ENCODE peak calls at places on chromosomes 16 and 17, in nine cellular contexts. One of them, this sample, is unnamed.

GRCh38 chr17:53106886-53107285 is 715.8 kb upstream of the KIF2B start:
- DNase-seq in activated CD8-positive, alpha-beta T cell treated with anti-CD3 and anti-CD28 coated beads for 36 hours: no peak
- DNase-seq in body of pancreas: no peak
- DNase-seq in GM13976: no peak
- DNase-seq in CD8-positive, alpha-beta T cell: no peak
- DNase-seq in AG09309: no peak
- DNase-seq in RWPE1: no peak
- DNase-seq in OCI-LY7: no peak
- DNase-seq in choroid plexus epithelial cell: no peak
- DNase-seq in this sample: no peak

GRCh38 chr17:72974605-72975232 is 117.8 kb downstream of the SLC39A11 start:
- DNase-seq in RWPE1: no peak
- DNase-seq in activated CD8-positive, alpha-beta T cell treated with anti-CD3 and anti-CD28 coated beads for 36 hours: no peak
- DNase-seq in choroid plexus epithelial cell: peak
- DNase-seq in CD8-positive, alpha-beta T cell: no peak
- DNase-seq in OCI-LY7: no peak
- DNase-seq in AG09309: no peak
- DNase-seq in GM13976: no peak
- DNase-seq in body of pancreas: no peak
- DNase-seq in this sample: no peak

GRCh38 chr16:3618782-3619166 is 7.4 kb upstream of the SLX4 start:
- DNase-seq in choroid plexus epithelial cell: no peak
- DNase-seq in AG09309: no peak
- DNase-seq in OCI-LY7: no peak
- DNase-seq in RWPE1: peak
- DNase-seq in activated CD8-positive, alpha-beta T cell treated with anti-CD3 and anti-CD28 coated beads for 36 hours: no peak
- DNase-seq in GM13976: no peak
- DNase-seq in CD8-positive, alpha-beta T cell: no peak
- DNase-seq in body of pancreas: no peak
- DNase-seq in this sample: no peak

GRCh38 chr17:229130-229944 is 47.9 kb upstream of the DOC2B start:
- DNase-seq in body of pancreas: no peak
- DNase-seq in AG09309: no peak
- DNase-seq in choroid plexus epithelial cell: peak
- DNase-seq in RWPE1: no peak
- DNase-seq in OCI-LY7: no peak
- DNase-seq in activated CD8-positive, alpha-beta T cell treated with anti-CD3 and anti-CD28 coated beads for 36 hours: no peak
- DNase-seq in GM13976: no peak
- DNase-seq in CD8-positive, alpha-beta T cell: no peak
- DNase-seq in this sample: no peak

GRCh38 chr17:17140590-17140980 is 65.5 kb downstream of the PLD6 start:
- DNase-seq in body of pancreas: no peak
- DNase-seq in activated CD8-positive, alpha-beta T cell treated with anti-CD3 and anti-CD28 coated beads for 36 hours: no peak
- DNase-seq in RWPE1: peak
- DNase-seq in GM13976: no peak
- DNase-seq in CD8-positive, alpha-beta T cell: no peak
- DNase-seq in choroid plexus epithelial cell: peak
- DNase-seq in OCI-LY7: no peak
- DNase-seq in AG09309: no peak
- DNase-seq in this sample: no peak

GRCh38 chr17:79865351-79866210 is 26.3 kb upstream of the CBX4 start:
- DNase-seq in AG09309: no peak
- DNase-seq in RWPE1: no peak
- DNase-seq in activated CD8-positive, alpha-beta T cell treated with anti-CD3 and anti-CD28 coated beads for 36 hours: no peak
- DNase-seq in OCI-LY7: no peak
- DNase-seq in CD8-positive, alpha-beta T cell: no peak
- DNase-seq in body of pancreas: no peak
- DNase-seq in choroid plexus epithelial cell: no peak
- DNase-seq in GM13976: no peak
- DNase-seq in this sample: no peak

GRCh38 chr17:19656336-19656735 is 7.8 kb downstream of the ALDH3A2 start:
- DNase-seq in OCI-LY7: no peak
- DNase-seq in activated CD8-positive, alpha-beta T cell treated with anti-CD3 and anti-CD28 coated beads for 36 hours: no peak
- DNase-seq in AG09309: no peak
- DNase-seq in choroid plexus epithelial cell: no peak
- DNase-seq in body of pancreas: no peak
- DNase-seq in CD8-positive, alpha-beta T cell: no peak
- DNase-seq in RWPE1: no peak
- DNase-seq in GM13976: no peak
- DNase-seq in this sample: no peak

GRCh38 chr17:1239210-1239609 is 31.0 kb upstream of the BHLHA9 start:
- DNase-seq in RWPE1: no peak
- DNase-seq in CD8-positive, alpha-beta T cell: no peak
- DNase-seq in OCI-LY7: no peak
- DNase-seq in choroid plexus epithelial cell: peak
- DNase-seq in body of pancreas: no peak
- DNase-seq in AG09309: peak
- DNase-seq in activated CD8-positive, alpha-beta T cell treated with anti-CD3 and anti-CD28 coated beads for 36 hours: no peak
- DNase-seq in GM13976: no peak
- DNase-seq in this sample: no peak

GRCh38 chr16:17416461-17417221 is 54.1 kb downstream of the XYLT1 start:
- DNase-seq in GM13976: peak
- DNase-seq in body of pancreas: peak
- DNase-seq in RWPE1: no peak
- DNase-seq in OCI-LY7: peak
- DNase-seq in choroid plexus epithelial cell: peak
- DNase-seq in activated CD8-positive, alpha-beta T cell treated with anti-CD3 and anti-CD28 coated beads for 36 hours: peak
- DNase-seq in CD8-positive, alpha-beta T cell: peak
- DNase-seq in AG09309: no peak
- DNase-seq in this sample: no peak

GRCh38 chr17:44906010-44906646 is 6.9 kb upstream of the EFTUD2 start:
- DNase-seq in choroid plexus epithelial cell: peak
- DNase-seq in body of pancreas: no peak
- DNase-seq in OCI-LY7: no peak
- DNase-seq in RWPE1: peak
- DNase-seq in activated CD8-positive, alpha-beta T cell treated with anti-CD3 and anti-CD28 coated beads for 36 hours: no peak
- DNase-seq in CD8-positive, alpha-beta T cell: no peak
- DNase-seq in AG09309: peak
- DNase-seq in GM13976: no peak
- DNase-seq in this sample: no peak

GRCh38 chr17:7818026-7818425 is 16.0 kb upstream of the KDM6B start:
- DNase-seq in choroid plexus epithelial cell: no peak
- DNase-seq in OCI-LY7: no peak
- DNase-seq in body of pancreas: no peak
- DNase-seq in GM13976: no peak
- DNase-seq in activated CD8-positive, alpha-beta T cell treated with anti-CD3 and anti-CD28 coated beads for 36 hours: no peak
- DNase-seq in RWPE1: no peak
- DNase-seq in AG09309: no peak
- DNase-seq in CD8-positive, alpha-beta T cell: no peak
- DNase-seq in this sample: no peak

GRCh38 chr16:26987631-26988030 is 79.1 kb upstream of the C16orf82 start:
- DNase-seq in OCI-LY7: no peak
- DNase-seq in AG09309: no peak
- DNase-seq in CD8-positive, alpha-beta T cell: no peak
- DNase-seq in activated CD8-positive, alpha-beta T cell treated with anti-CD3 and anti-CD28 coated beads for 36 hours: no peak
- DNase-seq in body of pancreas: no peak
- DNase-seq in GM13976: no peak
- DNase-seq in choroid plexus epithelial cell: peak
- DNase-seq in RWPE1: no peak
- DNase-seq in this sample: no peak

GRCh38 chr16:58638148-58639036 is 8.8 kb upstream of the CNOT1 start:
- DNase-seq in choroid plexus epithelial cell: peak
- DNase-seq in RWPE1: peak
- DNase-seq in body of pancreas: peak
- DNase-seq in GM13976: no peak
- DNase-seq in OCI-LY7: no peak
- DNase-seq in CD8-positive, alpha-beta T cell: no peak
- DNase-seq in AG09309: peak
- DNase-seq in activated CD8-positive, alpha-beta T cell treated with anti-CD3 and anti-CD28 coated beads for 36 hours: no peak
- DNase-seq in this sample: no peak

GRCh38 chr17:39150104-39150634 is 1.3 kb downstream of the PLXDC1 start:
- DNase-seq in CD8-positive, alpha-beta T cell: no peak
- DNase-seq in activated CD8-positive, alpha-beta T cell treated with anti-CD3 and anti-CD28 coated beads for 36 hours: no peak
- DNase-seq in RWPE1: no peak
- DNase-seq in choroid plexus epithelial cell: no peak
- DNase-seq in GM13976: no peak
- DNase-seq in body of pancreas: no peak
- DNase-seq in OCI-LY7: no peak
- DNase-seq in AG09309: no peak
- DNase-seq in this sample: no peak
- TF ChIP-seq CTCF in CD8-positive, alpha-beta T cell: no peak
- TF ChIP-seq CTCF in activated CD8-positive, alpha-beta T cell treated with anti-CD3 and anti-CD28 coated beads for 36 hours: no peak
- TF ChIP-seq CTCF in RWPE1: no peak
- TF ChIP-seq CTCF in choroid plexus epithelial cell: no peak
- TF ChIP-seq CTCF in GM13976: no peak
- TF ChIP-seq CTCF in body of pancreas: no peak
- TF ChIP-seq CTCF in OCI-LY7: peak
- TF ChIP-seq CTCF in AG09309: no peak
- TF ChIP-seq CTCF in this sample: no peak

GRCh38 chr16:85629326-85629725 is 16.2 kb downstream of the GSE1 start:
- DNase-seq in choroid plexus epithelial cell: no peak
- DNase-seq in AG09309: no peak
- DNase-seq in RWPE1: no peak
- DNase-seq in OCI-LY7: no peak
- DNase-seq in activated CD8-positive, alpha-beta T cell treated with anti-CD3 and anti-CD28 coated beads for 36 hours: no peak
- DNase-seq in CD8-positive, alpha-beta T cell: no peak
- DNase-seq in body of pancreas: no peak
- DNase-seq in GM13976: no peak
- DNase-seq in this sample: no peak

GRCh38 chr16:85627102-85627834 is 14.1 kb downstream of the GSE1 start:
- DNase-seq in GM13976: no peak
- DNase-seq in choroid plexus epithelial cell: no peak
- DNase-seq in CD8-positive, alpha-beta T cell: no peak
- DNase-seq in activated CD8-positive, alpha-beta T cell treated with anti-CD3 and anti-CD28 coated beads for 36 hours: peak
- DNase-seq in body of pancreas: no peak
- DNase-seq in RWPE1: no peak
- DNase-seq in OCI-LY7: no peak
- DNase-seq in AG09309: no peak
- DNase-seq in this sample: no peak

GRCh38 chr16:85629853-85630252 is 16.7 kb downstream of the GSE1 start:
- DNase-seq in GM13976: no peak
- DNase-seq in choroid plexus epithelial cell: no peak
- DNase-seq in body of pancreas: no peak
- DNase-seq in activated CD8-positive, alpha-beta T cell treated with anti-CD3 and anti-CD28 coated beads for 36 hours: no peak
- DNase-seq in AG09309: no peak
- DNase-seq in CD8-positive, alpha-beta T cell: no peak
- DNase-seq in RWPE1: no peak
- DNase-seq in OCI-LY7: no peak
- DNase-seq in this sample: no peak

GRCh38 chr16:85627835-85628556 is 14.9 kb downstream of the GSE1 start:
- DNase-seq in GM13976: no peak
- DNase-seq in RWPE1: no peak
- DNase-seq in body of pancreas: no peak
- DNase-seq in CD8-positive, alpha-beta T cell: no peak
- DNase-seq in OCI-LY7: no peak
- DNase-seq in choroid plexus epithelial cell: no peak
- DNase-seq in activated CD8-positive, alpha-beta T cell treated with anti-CD3 and anti-CD28 coated beads for 36 hours: no peak
- DNase-seq in AG09309: no peak
- DNase-seq in this sample: no peak

DNA sequence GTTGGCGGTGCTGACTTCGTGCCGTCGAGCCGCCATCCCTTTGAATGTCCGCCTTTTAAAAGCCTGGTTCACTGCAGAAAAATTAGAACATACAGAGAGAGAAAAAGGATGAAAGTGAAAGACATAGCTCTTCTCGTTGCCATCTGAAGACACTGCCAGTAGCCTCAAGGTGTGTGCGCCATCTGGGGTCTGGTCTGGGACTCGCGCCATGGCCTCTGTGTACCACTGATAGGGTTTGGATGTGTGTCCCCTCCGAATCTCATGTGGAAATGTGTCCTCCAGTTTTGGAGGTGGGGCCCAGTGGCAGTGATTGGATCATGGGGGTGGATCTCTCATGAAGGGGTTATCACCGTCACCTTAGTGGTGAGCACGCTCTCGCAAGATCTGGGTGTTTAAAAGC is 15.5 kb downstream of the GSE1 start:
- DNase-seq in activated CD8-positive, alpha-beta T cell treated with anti-CD3 and anti-CD28 coated beads for 36 hours: peak
- DNase-seq in GM13976: no peak
- DNase-seq in OCI-LY7: peak
- DNase-seq in CD8-positive, alpha-beta T cell: no peak
- DNase-seq in RWPE1: no peak
- DNase-seq in body of pancreas: no peak
- DNase-seq in choroid plexus epithelial cell: no peak
- DNase-seq in AG09309: no peak
- DNase-seq in this sample: no peak
- TF ChIP-seq CTCF in activated CD8-positive, alpha-beta T cell treated with anti-CD3 and anti-CD28 coated beads for 36 hours: no peak
- TF ChIP-seq CTCF in GM13976: no peak
- TF ChIP-seq CTCF in OCI-LY7: peak
- TF ChIP-seq CTCF in CD8-positive, alpha-beta T cell: no peak
- TF ChIP-seq CTCF in RWPE1: no peak
- TF ChIP-seq CTCF in body of pancreas: no peak
- TF ChIP-seq CTCF in choroid plexus epithelial cell: no peak
- TF ChIP-seq CTCF in AG09309: no peak
- TF ChIP-seq CTCF in this sample: no peak

GRCh38 chr16:65124596-65124995 is 2.7 kb upstream of the CDH11 start:
- DNase-seq in RWPE1: no peak
- DNase-seq in body of pancreas: no peak
- DNase-seq in activated CD8-positive, alpha-beta T cell treated with anti-CD3 and anti-CD28 coated beads for 36 hours: no peak
- DNase-seq in CD8-positive, alpha-beta T cell: no peak
- DNase-seq in choroid plexus epithelial cell: no peak
- DNase-seq in AG09309: no peak
- DNase-seq in GM13976: no peak
- DNase-seq in OCI-LY7: no peak
- DNase-seq in this sample: no peak

GRCh38 chr16:65125871-65126270 is 4.0 kb upstream of the CDH11 start:
- DNase-seq in RWPE1: no peak
- DNase-seq in body of pancreas: no peak
- DNase-seq in activated CD8-positive, alpha-beta T cell treated with anti-CD3 and anti-CD28 coated beads for 36 hours: no peak
- DNase-seq in AG09309: no peak
- DNase-seq in GM13976: no peak
- DNase-seq in CD8-positive, alpha-beta T cell: no peak
- DNase-seq in OCI-LY7: no peak
- DNase-seq in choroid plexus epithelial cell: peak
- DNase-seq in this sample: no peak

GRCh38 chr16:65123846-65124513 is 2.1 kb upstream of the CDH11 start:
- DNase-seq in choroid plexus epithelial cell: peak
- DNase-seq in GM13976: no peak
- DNase-seq in activated CD8-positive, alpha-beta T cell treated with anti-CD3 and anti-CD28 coated beads for 36 hours: no peak
- DNase-seq in body of pancreas: no peak
- DNase-seq in RWPE1: no peak
- DNase-seq in AG09309: no peak
- DNase-seq in CD8-positive, alpha-beta T cell: no peak
- DNase-seq in OCI-LY7: no peak
- DNase-seq in this sample: no peak

GRCh38 chr16:65125322-65125721 is 3.5 kb upstream of the CDH11 start:
- DNase-seq in GM13976: no peak
- DNase-seq in activated CD8-positive, alpha-beta T cell treated with anti-CD3 and anti-CD28 coated beads for 36 hours: no peak
- DNase-seq in AG09309: no peak
- DNase-seq in CD8-positive, alpha-beta T cell: no peak
- DNase-seq in RWPE1: no peak
- DNase-seq in choroid plexus epithelial cell: no peak
- DNase-seq in body of pancreas: no peak
- DNase-seq in OCI-LY7: no peak
- DNase-seq in this sample: no peak

GRCh38 chr16:65126845-65127624 is 5.2 kb upstream of the CDH11 start:
- DNase-seq in body of pancreas: no peak
- DNase-seq in OCI-LY7: no peak
- DNase-seq in choroid plexus epithelial cell: no peak
- DNase-seq in RWPE1: no peak
- DNase-seq in activated CD8-positive, alpha-beta T cell treated with anti-CD3 and anti-CD28 coated beads for 36 hours: no peak
- DNase-seq in AG09309: no peak
- DNase-seq in CD8-positive, alpha-beta T cell: no peak
- DNase-seq in GM13976: no peak
- DNase-seq in this sample: no peak
- TF ChIP-seq CTCF in body of pancreas: peak
- TF ChIP-seq CTCF in OCI-LY7: peak
- TF ChIP-seq CTCF in choroid plexus epithelial cell: peak
- TF ChIP-seq CTCF in RWPE1: peak
- TF ChIP-seq CTCF in activated CD8-positive, alpha-beta T cell treated with anti-CD3 and anti-CD28 coated beads for 36 hours: peak
- TF ChIP-seq CTCF in AG09309: peak
- TF ChIP-seq CTCF in CD8-positive, alpha-beta T cell: no peak
- TF ChIP-seq CTCF in GM13976: no peak
- TF ChIP-seq CTCF in this sample: peak

GRCh38 chr16:56419740-56420548 is 5.4 kb downstream of the AMFR start:
- DNase-seq in body of pancreas: no peak
- DNase-seq in GM13976: no peak
- DNase-seq in OCI-LY7: no peak
- DNase-seq in CD8-positive, alpha-beta T cell: no peak
- DNase-seq in choroid plexus epithelial cell: no peak
- DNase-seq in AG09309: no peak
- DNase-seq in activated CD8-positive, alpha-beta T cell treated with anti-CD3 and anti-CD28 coated beads for 36 hours: no peak
- DNase-seq in RWPE1: no peak
- DNase-seq in this sample: no peak
- TF ChIP-seq CTCF in body of pancreas: no peak
- TF ChIP-seq CTCF in GM13976: no peak
- TF ChIP-seq CTCF in OCI-LY7: peak
- TF ChIP-seq CTCF in CD8-positive, alpha-beta T cell: no peak
- TF ChIP-seq CTCF in choroid plexus epithelial cell: no peak
- TF ChIP-seq CTCF in AG09309: no peak
- TF ChIP-seq CTCF in activated CD8-positive, alpha-beta T cell treated with anti-CD3 and anti-CD28 coated beads for 36 hours: no peak
- TF ChIP-seq CTCF in RWPE1: no peak
- TF ChIP-seq CTCF in this sample: no peak